ENCODE peak calls at places on chromosomes 13 and 19, in four cellular contexts. D, K, M and C are unnamed samples.
A peak's percentile ranks its signal among the peaks of the same experiment; 100 is the strongest.

GRCh38 chr19:12885749-12886706 is 973 bp downstream of the KLF1 start:
- DNase-seq in K (no peak), M (no peak), D (no peak), C (no peak)

GRCh38 chr13:113431171-113431570 is 22.1 kb downstream of the ADPRHL1 start:
- DNase-seq in K (no peak), D (no peak), M (no peak), C (no peak)

GRCh38 chr19:5345895-5346386 is 5.3 kb upstream of the PTPRS start:
- DNase-seq in D (peak; percentile 80), K (no peak), M (peak; percentile 60), C (no peak)

GRCh38 chr19:55632463-55632834 is 8.1 kb upstream of the ZNF784 start:
- DNase-seq in M (peak; percentile 97), D (peak; percentile 99), K (peak; percentile 94), C (peak; percentile 66)

GRCh38 chr13:93723316-93723715 is 496.7 kb downstream of the GPC6 start:
- DNase-seq in M (peak; percentile 61), D (peak; percentile 58), K (no peak), C (no peak)

GRCh38 chr13:96848275-96848674 is 146.0 kb downstream of the OXGR1 start:
- DNase-seq in D (no peak), M (no peak), K (no peak), C (no peak)

GRCh38 chr13:34019870-34020269 is 201.9 kb downstream of the RFC3 start:
- DNase-seq in K (no peak), D (no peak), M (peak; percentile 7), C (no peak)

GRCh38 chr19:18423258-18424020 is 4.2 kb downstream of the SSBP4 start:
- DNase-seq in M (no peak), K (no peak), D (no peak), C (no peak)

GRCh38 chr19:54478677-54479266 is 5.7 kb upstream of the CDC42EP5 start:
- DNase-seq in K (no peak), D (peak; percentile 67), M (peak; percentile 60), C (peak; percentile 55)

GRCh38 chr19:2139385-2140192 is 11.8 kb downstream of the AP3D1 start:
- DNase-seq in D (no peak), K (no peak), M (no peak), C (no peak)

GRCh38 chr13:113413898-113414282 is 39.4 kb downstream of the ADPRHL1 start:
- DNase-seq in D (no peak), M (no peak), K (peak; percentile 18), C (no peak)

GRCh38 chr19:29201849-29202248 is 11.1 kb downstream of the UQCRFS1 start:
- DNase-seq in M (no peak), D (no peak), K (no peak), C (no peak)

GRCh38 chr19:16715613-16716012 is 4.0 kb upstream of the NWD1 start:
- DNase-seq in D (no peak), M (no peak), K (no peak), C (no peak)

GRCh38 chr13:51822106-51822840 is 18.3 kb upstream of the DHRS12 start:
- DNase-seq in D (no peak), M (no peak), K (no peak), C (no peak)

GRCh38 chr19:16886305-16886880 is 2.4 kb upstream of the F2RL3 start:
- DNase-seq in M (peak; percentile 92), K (peak; percentile 49), D (peak; percentile 67), C (no peak)

GRCh38 chr19:30132312-30133075 is 190.5 kb downstream of the URI1 start:
- DNase-seq in K (no peak), M (no peak), D (no peak), C (no peak)

GRCh38 chr19:51552996-51553725 is 17.9 kb upstream of the ZNF175 start:
- DNase-seq in M (peak; percentile 51), D (peak; percentile 67), K (no peak), C (peak; percentile 43)

GRCh38 chr13:67549331-67549730 is 319.2 kb upstream of the PCDH9 start:
- DNase-seq in M (peak; percentile 68), D (peak; percentile 91), K (no peak), C (no peak)

GRCh38 chr13:97012251-97013048 is 18.2 kb upstream of the OXGR1 start:
- DNase-seq in D (no peak), M (no peak), K (no peak), C (no peak)

GRCh38 chr13:20118268-20119140 is 42.3 kb downstream of the GJA3 start:
- DNase-seq in D (peak; percentile 35), K (no peak), M (peak; percentile 43), C (peak; percentile 49)

GRCh38 chr19:49455729-49456128 is 2.7 kb downstream of the ALDH16A1 start:
- DNase-seq in M (peak; percentile 42), K (no peak), D (no peak), C (no peak)

GRCh38 chr13:49904729-49905456 is 31.2 kb downstream of the SPRYD7 start:
- DNase-seq in D (peak; percentile 6), M (no peak), K (no peak), C (no peak)

GRCh38 chr13:49908637-49909036 is 27.5 kb downstream of the SPRYD7 start:
- DNase-seq in K (no peak), M (no peak), D (no peak), C (no peak)
- TF ChIP-seq CTCF in K (no peak), M (no peak), D (peak; percentile 12), C (no peak)

GRCh38 chr13:110137677-110138008 is 169.3 kb downstream of the COL4A1 start:
- DNase-seq in M (peak; percentile 22), K (peak; percentile 52), D (no peak), C (peak; percentile 80)

GRCh38 chr13:110138700-110139036 is 168.3 kb downstream of the COL4A1 start:
- DNase-seq in M (no peak), K (no peak), D (no peak), C (no peak)

GRCh38 chr13:110136660-110137585 is 170.0 kb downstream of the COL4A1 start:
- DNase-seq in M (no peak), K (no peak), D (no peak), C (peak; percentile 40)

GRCh38 chr13:110140099-110140498 is 166.9 kb downstream of the COL4A1 start:
- DNase-seq in K (no peak), M (no peak), D (no peak), C (no peak)

GRCh38 chr13:110138009-110138699 is 168.8 kb downstream of the COL4A1 start:
- DNase-seq in D (peak; percentile 75), M (peak; percentile 70), K (peak; percentile 40), C (peak; percentile 73)
- TF ChIP-seq CTCF in D (peak; percentile 26), M (no peak), K (no peak), C (no peak)

DNA sequence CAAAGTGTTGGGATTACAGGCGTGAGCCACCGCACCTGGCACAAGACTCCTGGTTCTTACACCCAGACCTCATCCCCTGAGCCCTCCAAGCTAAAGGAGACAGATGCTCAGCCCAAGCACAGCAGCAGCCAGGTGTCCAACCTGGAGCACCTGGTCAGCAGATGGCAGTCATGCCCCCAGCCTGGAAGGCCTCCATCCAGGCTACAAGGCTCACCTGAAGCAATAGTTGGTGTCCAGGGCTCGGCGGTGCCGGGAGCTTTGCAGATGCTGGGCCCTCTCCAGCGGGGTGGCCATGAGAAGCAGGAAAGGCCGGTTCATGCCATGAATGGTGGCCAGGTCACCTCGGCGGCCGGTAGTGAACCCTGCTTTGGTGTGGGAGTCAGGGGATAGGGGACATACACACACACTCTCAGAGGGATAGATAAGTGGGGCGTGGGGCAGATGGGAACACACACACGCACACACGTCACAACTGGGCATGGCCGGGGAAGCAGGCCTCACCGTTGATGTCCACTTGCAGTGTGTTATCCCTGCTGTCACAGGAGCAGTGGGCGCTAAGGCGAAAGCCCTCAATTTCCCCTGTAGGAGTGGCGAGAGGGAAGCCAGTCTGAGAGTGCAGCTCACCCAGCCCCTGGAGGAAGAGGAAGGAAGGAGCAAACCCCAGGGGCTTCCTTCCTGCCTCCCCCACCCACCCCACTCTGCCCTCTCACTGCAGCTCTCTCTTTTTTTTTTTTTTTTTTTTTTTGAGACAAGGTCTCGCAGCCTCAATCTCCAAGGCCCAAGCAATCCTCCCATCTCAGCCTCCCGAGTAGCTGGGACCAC is 11.8 kb downstream of the TGFB1 start:
- DNase-seq in D (no peak), K (no peak), M (no peak), C (no peak)
- TF ChIP-seq CTCF in D (no peak), K (no peak), M (no peak), C (no peak)

DNA sequence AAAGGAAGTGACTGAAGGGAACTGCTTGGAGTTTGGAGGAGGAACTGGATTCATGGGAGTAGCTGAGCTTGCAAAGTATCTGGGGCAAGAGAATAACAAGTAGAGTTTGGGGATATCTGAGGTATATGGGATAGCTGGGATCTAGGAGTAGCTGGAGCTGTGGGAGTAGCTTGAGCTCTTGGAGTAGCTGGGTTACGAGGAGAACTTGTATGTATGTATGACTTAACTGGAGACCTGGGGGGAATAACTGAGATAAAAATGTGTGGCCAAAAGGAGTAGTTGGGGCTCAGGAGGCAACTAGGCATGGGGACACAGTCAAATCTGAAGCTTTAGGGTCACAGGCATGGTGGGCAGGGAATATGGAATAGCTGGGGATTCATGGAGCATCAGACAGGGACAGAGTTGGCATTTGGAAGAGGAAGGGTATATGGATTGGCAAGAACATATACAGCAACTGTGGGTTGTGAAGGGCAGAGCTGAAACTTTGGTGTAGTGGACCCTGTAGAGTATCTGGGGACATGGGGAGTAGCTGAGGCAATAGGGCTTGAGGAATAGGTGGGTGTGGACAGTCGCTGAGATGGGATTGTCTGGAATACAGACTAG is 18.6 kb downstream of the ANKRD24 start:
- DNase-seq in K (no peak), M (no peak), D (no peak), C (no peak)
- TF ChIP-seq CTCF in K (no peak), M (no peak), D (no peak), C (no peak)

DNA sequence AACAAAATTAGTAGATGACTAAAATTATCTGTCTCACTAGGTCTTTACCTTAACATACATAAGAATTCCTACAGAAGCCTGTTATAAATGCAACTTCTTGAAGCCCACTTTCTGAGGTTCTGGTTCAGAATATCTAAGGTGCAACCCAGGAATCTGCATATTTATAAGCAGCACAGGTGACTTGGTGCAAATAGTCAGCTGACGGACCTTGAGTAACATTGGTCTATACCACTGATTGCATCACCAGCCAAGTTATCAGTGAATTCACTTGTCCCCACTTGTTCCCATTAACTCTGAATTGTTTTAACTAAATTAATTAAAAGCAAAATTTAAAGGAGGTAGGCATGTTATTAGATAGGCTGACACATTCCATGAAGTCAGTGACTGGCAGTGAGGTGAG is 109.9 kb downstream of the FRY start:
- DNase-seq in D (no peak), K (no peak), M (no peak), C (no peak)
- TF ChIP-seq CTCF in D (no peak), K (no peak), M (no peak), C (no peak)

GRCh38 chr19:47158367-47158791 is 27.7 kb downstream of the SAE1 start:
- DNase-seq in K (peak; percentile 19), M (no peak), D (no peak), C (no peak)

GRCh38 chr19:47158879-47159509 is 28.4 kb downstream of the SAE1 start:
- DNase-seq in M (no peak), D (peak; percentile 70), K (no peak), C (no peak)

GRCh38 chr19:47155141-47155540 is 24.5 kb downstream of the SAE1 start:
- DNase-seq in K (no peak), M (no peak), D (no peak), C (no peak)

GRCh38 chr19:47156861-47157454 is 26.3 kb downstream of the SAE1 start:
- DNase-seq in D (peak; percentile 24), M (no peak), K (no peak), C (no peak)

GRCh38 chr19:47157455-47158321 is 27.1 kb downstream of the SAE1 start:
- DNase-seq in K (peak; percentile 58), D (peak; percentile 79), M (peak; percentile 49), C (no peak)
- TF ChIP-seq CTCF in K (no peak), D (no peak), M (no peak), C (no peak)

GRCh38 chr13:106535552-106536243 is at the start of gene EFNB2:
- DNase-seq in K (peak; percentile 83), D (peak; percentile 96), M (peak; percentile 87), C (peak; percentile 100)
- TF ChIP-seq CTCF in K (no peak), D (no peak), M (no peak), C (no peak)

GRCh38 chr19:58305932-58306323 is 751 bp downstream of the ERVK3-1 start:
- DNase-seq in K (no peak), M (peak; percentile 14), D (peak; percentile 27), C (peak; percentile 50)
- TF ChIP-seq CTCF in K (no peak), M (no peak), D (no peak), C (no peak)